ENCODE peak calls at places on chromosome 4, in seven cellular contexts. I, X, W, C, O, U and R are unnamed samples.

GRCh38 chr4:133146574-133147198 is 2.4 kb upstream of the PCDH10 start:
- DNase-seq in I (no peak), X (peak; percentile 84), W (no peak), C (peak; percentile 90), O (no peak), U (no peak), R (no peak)

GRCh38 chr4:184811484-184812180 is 14.1 kb downstream of the ACSL1 start:
- DNase-seq in I (no peak), X (no peak), W (no peak), C (no peak), O (no peak), U (no peak), R (no peak)

GRCh38 chr4:140851032-140851636 is 94.9 kb upstream of the TBC1D9 start:
- DNase-seq in I (no peak), X (peak; percentile 88), W (peak; percentile 69), C (peak; percentile 88), O (peak; percentile 37), U (no peak), R (no peak)

GRCh38 chr4:108512615-108513505 is 107.5 kb upstream of the RPL34 start:
- DNase-seq in I (no peak), X (peak; percentile 92), W (no peak), C (peak; percentile 64), O (no peak), U (peak; percentile 64), R (peak; percentile 49)

GRCh38 chr4:74202062-74202586 is 44.2 kb downstream of the MTHFD2L start:
- DNase-seq in I (no peak), X (peak; percentile 27), W (no peak), C (no peak), O (no peak), U (no peak), R (no peak)

GRCh38 chr4:153318696-153319320 is 25.7 kb upstream of the MND1 start:
- DNase-seq in I (no peak), X (peak; percentile 81), W (no peak), C (peak; percentile 78), O (peak; percentile 67), U (no peak), R (no peak)

GRCh38 chr4:158255727-158256324 is 45.5 kb downstream of the TMEM144 start:
- DNase-seq in I (no peak), X (peak; percentile 57), W (no peak), C (peak; percentile 81), O (no peak), U (no peak), R (no peak)

GRCh38 chr4:129641179-129641578 is 545.2 kb downstream of the C4orf33 start:
- DNase-seq in I (no peak), X (peak; percentile 62), W (peak; percentile 57), C (peak; percentile 78), O (no peak), U (peak; percentile 71), R (peak; percentile 21)

GRCh38 chr4:86247328-86247727 is 112.5 kb downstream of the MAPK10 start:
- DNase-seq in I (no peak), X (no peak), W (no peak), C (no peak), O (no peak), U (no peak), R (no peak)

GRCh38 chr4:118989098-118990080 is 100.7 kb downstream of the SYNPO2 start:
- DNase-seq in I (no peak), X (no peak), W (no peak), C (peak; percentile 81), O (no peak), U (no peak), R (no peak)

GRCh38 chr4:176475091-176475490 is 155.3 kb downstream of the SPCS3 start:
- DNase-seq in I (no peak), X (no peak), W (no peak), C (peak; percentile 39), O (no peak), U (no peak), R (no peak)

GRCh38 chr4:82797048-82797590 is 1.5 kb downstream of the SCD5 start:
- DNase-seq in I (no peak), X (peak; percentile 58), W (no peak), C (no peak), O (peak; percentile 22), U (no peak), R (no peak)

GRCh38 chr4:65893957-65894755 is 223.9 kb upstream of the EPHA5 start:
- DNase-seq in I (no peak), X (no peak), W (no peak), C (peak; percentile 61), O (no peak), U (no peak), R (no peak)

GRCh38 chr4:38069271-38069760 is 109.1 kb downstream of the PTTG2 start:
- DNase-seq in I (peak; percentile 78), X (peak; percentile 82), W (peak; percentile 73), C (no peak), O (no peak), U (peak; percentile 67), R (no peak)

GRCh38 chr4:47122592-47123291 is 91.4 kb downstream of the GABRB1 start:
- DNase-seq in I (no peak), X (peak; percentile 91), W (peak; percentile 38), C (peak; percentile 88), O (peak; percentile 35), U (peak; percentile 63), R (peak; percentile 17)

GRCh38 chr4:183798921-183799307 is 106.2 kb upstream of the STOX2 start:
- DNase-seq in I (no peak), X (peak; percentile 62), W (no peak), C (no peak), O (no peak), U (no peak), R (no peak)